ENCODE peak calls at places on chromosomes 6 and 20, in seven cellular contexts. V, M, E, S, Q, P and C are unnamed samples.

GRCh38 chr6:52544325-52545022 is 32.4 kb downstream of the TRAM2 start:
- DNase-seq in P (no peak), V (no peak), Q (no peak), S (peak), M (no peak), E (no peak), C (no peak)

GRCh38 chr20:24357169-24357568 is 112.3 kb upstream of the SYNDIG1 start:
- DNase-seq in V (peak), M (no peak), P (no peak), E (no peak), S (no peak), Q (no peak), C (no peak)

GRCh38 chr6:27890351-27891299 is 21.6 kb downstream of the OR2B2 start:
- DNase-seq in P (peak), V (peak), Q (peak), M (peak), E (no peak), S (peak), C (no peak)

GRCh38 chr6:54491431-54491830 is 183.2 kb downstream of the TINAG start:
- DNase-seq in P (no peak), S (peak), V (no peak), Q (no peak), E (no peak), M (no peak), C (no peak)

GRCh38 chr6:39876111-39876510 is 58.2 kb downstream of the MOCS1 start:
- DNase-seq in M (no peak), Q (no peak), S (no peak), V (no peak), E (no peak), P (no peak), C (no peak)

GRCh38 chr6:132912273-132912672 is 97.9 kb downstream of the RPS12 start:
- DNase-seq in P (no peak), Q (no peak), M (no peak), S (no peak), V (no peak), E (no peak), C (no peak)

GRCh38 chr6:108359901-108360882 is 65.3 kb downstream of the AFG1L start:
- DNase-seq in V (no peak), P (no peak), S (peak), Q (no peak), E (no peak), M (no peak), C (no peak)

GRCh38 chr20:45950330-45950646 is 15.8 kb downstream of the PCIF1 start:
- DNase-seq in S (no peak), Q (no peak), V (no peak), M (no peak), P (no peak), E (no peak), C (no peak)

GRCh38 chr20:57811373-57812020 is 101.7 kb upstream of the PMEPA1 start:
- DNase-seq in P (no peak), V (no peak), M (no peak), Q (no peak), E (peak), S (no peak), C (no peak)

GRCh38 chr6:92538926-92539325 is 880.4 kb downstream of the EPHA7 start:
- DNase-seq in E (no peak), P (no peak), M (no peak), S (no peak), Q (no peak), V (no peak), C (no peak)

GRCh38 chr6:19536838-19537237 is 300.3 kb upstream of the ID4 start:
- DNase-seq in M (no peak), V (no peak), E (no peak), S (no peak), Q (no peak), P (no peak), C (no peak)

GRCh38 chr6:130259140-130259539 is 36.4 kb upstream of the SAMD3 start:
- DNase-seq in S (no peak), Q (no peak), M (no peak), E (no peak), P (no peak), V (no peak), C (no peak)

GRCh38 chr20:10671850-10672578 is 1.8 kb downstream of the JAG1 start:
- DNase-seq in P (peak), M (no peak), V (peak), Q (no peak), S (peak), E (peak), C (peak)

GRCh38 chr20:5844063-5844681 is 94.0 kb downstream of the SHLD1 start:
- DNase-seq in S (peak), Q (no peak), E (no peak), V (no peak), P (no peak), M (peak), C (no peak)

GRCh38 chr6:125759184-125759902 is 9.9 kb downstream of the HEY2 start:
- DNase-seq in Q (no peak), P (no peak), S (no peak), M (peak), E (no peak), V (no peak), C (no peak)

GRCh38 chr20:59165794-59166709 is 2.4 kb downstream of the ZNF831 start:
- DNase-seq in V (no peak), P (no peak), S (no peak), M (no peak), E (no peak), Q (no peak), C (no peak)

GRCh38 chr6:11050735-11051134 is 6.6 kb upstream of the ELOVL2 start:
- DNase-seq in E (no peak), Q (no peak), S (peak), M (peak), V (no peak), P (no peak), C (no peak)

GRCh38 chr6:137341721-137342195 is 122.6 kb upstream of the IFNGR1 start:
- DNase-seq in E (no peak), Q (no peak), P (peak), M (no peak), S (no peak), V (peak), C (no peak)

GRCh38 chr20:54194724-54195438 is 13.0 kb upstream of the PFDN4 start:
- DNase-seq in P (no peak), Q (no peak), V (no peak), S (peak), M (peak), E (no peak), C (no peak)

GRCh38 chr6:105789935-105790334 is 296.2 kb upstream of the PRDM1 start:
- DNase-seq in M (no peak), S (no peak), V (no peak), E (no peak), Q (no peak), P (no peak), C (no peak)

GRCh38 chr20:19095762-19096161 is 116.7 kb upstream of the SLC24A3 start:
- DNase-seq in Q (no peak), P (peak), S (no peak), V (no peak), E (no peak), M (no peak), C (no peak)

GRCh38 chr6:27136978-27137814 is 110.3 kb upstream of the PRSS16 start:
- DNase-seq in M (no peak), P (no peak), S (no peak), Q (no peak), E (no peak), V (no peak), C (no peak)

GRCh38 chr6:40894962-40895799 is 143.8 kb downstream of the UNC5CL start:
- DNase-seq in P (peak), S (peak), Q (no peak), M (peak), E (peak), V (peak), C (peak)

GRCh38 chr6:73743556-73743955 is 47.6 kb downstream of the CD109 start:
- DNase-seq in P (no peak), M (no peak), V (no peak), E (no peak), S (no peak), Q (no peak), C (no peak)

GRCh38 chr6:42443312-42444075 is 8.2 kb downstream of the TRERF1 start:
- DNase-seq in E (no peak), V (no peak), M (no peak), S (no peak), Q (no peak), P (no peak), C (no peak)

GRCh38 chr6:35146453-35146852 is 5.3 kb upstream of the TCP11 start:
- DNase-seq in S (peak), Q (no peak), V (peak), P (peak), E (no peak), M (peak), C (peak)

GRCh38 chr20:1524004-1524403 is 32.8 kb upstream of the SIRPB2 start:
- DNase-seq in E (no peak), P (no peak), Q (no peak), V (no peak), S (no peak), M (no peak), C (no peak)

GRCh38 chr6:158789115-158789917 is 29.9 kb downstream of the EZR start:
- DNase-seq in E (no peak), Q (no peak), V (peak), P (peak), M (no peak), S (no peak), C (no peak)

GRCh38 chr6:98054453-98054852 is 771.4 kb upstream of the MMS22L start:
- DNase-seq in E (no peak), V (no peak), P (no peak), Q (peak), S (peak), M (no peak), C (no peak)

GRCh38 chr20:13148402-13148801 is 72.7 kb upstream of the ISM1 start:
- DNase-seq in S (no peak), P (peak), V (no peak), E (no peak), M (no peak), Q (no peak), C (no peak)
- TF ChIP-seq CTCF in S (no peak), P (no peak), V (no peak), E (no peak), M (no peak), Q (no peak), C (no peak)

GRCh38 chr20:61048292-61048691 is 203.8 kb upstream of the CDH4 start:
- DNase-seq in Q (no peak), S (no peak), V (no peak), E (no peak), P (no peak), M (no peak), C (no peak)
- TF ChIP-seq CTCF in Q (no peak), S (no peak), V (no peak), E (no peak), P (no peak), M (no peak), C (no peak)

GRCh38 chr6:128513878-128514277 is 6.5 kb downstream of the PTPRK start:
- DNase-seq in V (no peak), E (no peak), Q (no peak), P (no peak), M (no peak), S (no peak), C (no peak)

GRCh38 chr6:128518531-128519131 is 1.8 kb downstream of the PTPRK start:
- DNase-seq in P (no peak), M (no peak), Q (no peak), S (peak), V (no peak), E (no peak), C (no peak)

GRCh38 chr6:128517124-128517523 is 3.3 kb downstream of the PTPRK start:
- DNase-seq in Q (no peak), V (no peak), E (no peak), M (no peak), S (no peak), P (no peak), C (no peak)

GRCh38 chr6:128515550-128516513 is 4.6 kb downstream of the PTPRK start:
- DNase-seq in M (no peak), E (no peak), S (peak), P (no peak), V (no peak), Q (no peak), C (no peak)

GRCh38 chr6:128516514-128516898 is 3.9 kb downstream of the PTPRK start:
- DNase-seq in M (no peak), Q (no peak), E (no peak), P (no peak), V (no peak), S (peak), C (no peak)
- TF ChIP-seq CTCF in M (peak), Q (peak), E (no peak), P (peak), V (no peak), S (peak), C (peak)

GRCh38 chr6:24902782-24903181 is 33.0 kb downstream of the RIPOR2 start:
- DNase-seq in E (no peak), P (no peak), Q (no peak), V (no peak), M (peak), S (peak), C (no peak)
- TF ChIP-seq CTCF in E (no peak), P (no peak), Q (no peak), V (no peak), M (peak), S (no peak), C (no peak)

GRCh38 chr6:22596011-22596410 is 26.6 kb downstream of the HDGFL1 start:
- DNase-seq in V (no peak), M (peak), P (no peak), S (peak), Q (no peak), E (no peak), C (no peak)

GRCh38 chr6:22593895-22594294 is 24.5 kb downstream of the HDGFL1 start:
- DNase-seq in M (no peak), P (no peak), E (no peak), V (no peak), Q (no peak), S (no peak), C (no peak)

GRCh38 chr6:22589118-22589517 is 19.8 kb downstream of the HDGFL1 start:
- DNase-seq in M (no peak), E (no peak), V (no peak), P (no peak), Q (no peak), S (no peak), C (no peak)

GRCh38 chr6:22590423-22590822 is 21.1 kb downstream of the HDGFL1 start:
- DNase-seq in Q (no peak), S (no peak), M (no peak), E (no peak), V (no peak), P (no peak), C (no peak)
- TF ChIP-seq CTCF in Q (no peak), S (no peak), M (no peak), E (no peak), V (no peak), P (no peak), C (no peak)

DNA sequence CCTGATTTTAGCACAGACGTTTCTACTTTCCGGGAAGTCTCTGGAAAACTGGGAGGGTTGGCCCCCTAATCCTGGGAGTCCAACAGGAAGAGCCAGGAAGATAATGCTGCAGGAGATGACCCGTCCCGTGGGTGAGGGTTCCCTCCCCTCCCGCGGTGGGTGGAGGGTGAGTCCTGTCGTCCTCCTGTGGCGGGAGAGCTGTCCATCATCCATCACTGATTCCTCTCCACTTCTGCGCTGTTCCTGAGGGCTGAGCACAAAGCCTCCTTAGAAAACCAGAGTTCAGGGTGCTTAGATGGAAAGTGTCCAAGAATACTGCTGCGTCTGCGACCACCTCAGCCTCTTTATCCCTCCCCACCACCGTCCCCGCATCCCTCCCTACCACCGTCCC is 6.1 kb upstream of the CCR6 start:
- DNase-seq in P (no peak), E (no peak), M (no peak), Q (no peak), V (no peak), S (no peak), C (no peak)
- TF ChIP-seq CTCF in P (no peak), E (no peak), M (no peak), Q (no peak), V (no peak), S (no peak), C (no peak)

DNA sequence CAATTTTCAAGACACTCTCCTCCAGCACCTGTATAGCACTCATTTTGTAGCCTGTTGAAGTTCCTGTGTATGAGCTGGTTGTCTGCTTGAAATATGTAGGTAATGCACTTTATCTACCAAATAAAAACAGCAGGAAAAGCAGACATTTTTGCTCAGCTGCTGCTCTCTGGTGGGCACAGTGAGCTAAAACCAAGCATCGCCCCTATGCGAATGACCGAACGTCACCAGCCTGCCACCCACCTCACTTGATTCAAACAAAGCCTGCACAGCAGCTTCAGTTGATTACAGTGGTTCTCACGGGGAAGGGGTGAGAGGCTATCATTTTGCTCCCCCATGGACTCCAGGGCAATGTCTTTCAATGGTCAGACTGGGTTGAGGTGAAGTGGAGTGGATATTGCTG is 185.7 kb downstream of the SASH1 start:
- DNase-seq in V (no peak), M (no peak), E (no peak), P (no peak), S (peak), Q (no peak), C (no peak)
- TF ChIP-seq CTCF in V (no peak), M (peak), E (no peak), P (no peak), S (peak), Q (peak), C (peak)